ENCODE peak calls at places on chromosome 18, in four cellular contexts. Q is colonic mucosa, S is uterus, I is endodermal cell. U is an unnamed sample.

GRCh38 chr18:58603365-58604067 is 25.4 kb downstream of the ALPK2 start:
- DNase-seq in I (peak; percentile 75), Q (no peak), S (no peak), U (no peak)

GRCh38 chr18:48887294-48887904 is 63.4 kb downstream of the SMAD7 start:
- DNase-seq in I (no peak), Q (no peak), S (no peak), U (no peak)

GRCh38 chr18:5770176-5770575 is 125.1 kb downstream of the TMEM200C start:
- DNase-seq in I (no peak), S (no peak), Q (no peak), U (no peak)

GRCh38 chr18:48026216-48026615 is 95.8 kb upstream of the SMAD2 start:
- DNase-seq in S (no peak), I (no peak), Q (no peak), U (no peak)

GRCh38 chr18:58532972-58533371 is 95.9 kb downstream of the ALPK2 start:
- DNase-seq in S (no peak), Q (no peak), I (peak; percentile 46), U (no peak)

GRCh38 chr18:74496508-74497307 is 545 bp downstream of the CNDP2 start:
- DNase-seq in S (peak; percentile 41), I (peak; percentile 83), Q (peak; percentile 72), U (peak; percentile 68)

GRCh38 chr18:317618-318017 is 49.8 kb upstream of the THOC1 start:
- DNase-seq in I (no peak), Q (no peak), S (no peak), U (no peak)

GRCh38 chr18:35707674-35708073 is 126.1 kb downstream of the GALNT1 start:
- DNase-seq in Q (no peak), S (no peak), I (no peak), U (no peak)

GRCh38 chr18:7116001-7116831 is 1.4 kb downstream of the LAMA1 start:
- DNase-seq in S (no peak), Q (no peak), I (peak; percentile 77), U (no peak)

GRCh38 chr18:79853993-79854364 is 56.2 kb downstream of the KCNG2 start:
- DNase-seq in Q (peak; percentile 7), S (no peak), I (peak; percentile 44), U (no peak)

GRCh38 chr18:76974345-76974744 is 152.0 kb downstream of the ZNF236 start:
- DNase-seq in S (no peak), I (no peak), Q (no peak), U (no peak)

GRCh38 chr18:48996901-48997463 is 46.2 kb upstream of the SMAD7 start:
- DNase-seq in Q (no peak), I (peak; percentile 76), S (no peak), U (no peak)

GRCh38 chr18:79739440-79739778 is 58.3 kb upstream of the KCNG2 start:
- DNase-seq in I (no peak), Q (no peak), S (no peak), U (no peak)

GRCh38 chr18:70490008-70490933 is 201.4 kb downstream of the SOCS6 start:
- DNase-seq in S (no peak), I (peak; percentile 75), Q (peak; percentile 54), U (no peak)

GRCh38 chr18:14919666-14920065 is 171.7 kb downstream of the ANKRD30B start:
- DNase-seq in I (no peak), S (no peak), Q (peak; percentile 74), U (no peak)

GRCh38 chr18:77059294-77059916 is 73.2 kb downstream of the MBP start:
- DNase-seq in Q (no peak), S (no peak), I (peak; percentile 75), U (no peak)

GRCh38 chr18:25658476-25658875 is 306.5 kb upstream of the ZNF521 start:
- DNase-seq in I (no peak), Q (no peak), S (no peak), U (no peak)

GRCh38 chr18:25662247-25662646 is 310.3 kb upstream of the ZNF521 start:
- DNase-seq in I (no peak), Q (no peak), S (no peak), U (no peak)

DNA sequence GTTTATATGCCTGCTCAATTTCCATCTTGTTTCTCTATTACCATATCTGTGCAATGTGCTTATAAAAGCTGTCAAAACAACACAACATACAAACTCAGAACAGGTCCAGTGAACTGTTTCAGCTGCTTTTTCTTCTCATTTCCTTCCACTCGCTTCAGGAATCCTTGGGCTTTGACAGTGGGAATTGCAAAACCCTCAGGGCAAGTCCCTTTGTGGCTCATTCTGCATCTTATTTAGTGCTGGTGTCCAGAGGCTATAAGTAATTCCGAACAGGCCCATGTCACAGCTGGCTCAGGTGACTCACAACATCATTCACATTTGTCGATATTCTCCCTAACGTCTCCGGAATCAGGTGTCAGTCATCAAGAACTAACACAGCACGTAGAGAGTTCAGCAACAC is 309.9 kb upstream of the ZNF521 start:
- DNase-seq in Q (no peak), I (no peak), S (no peak), U (no peak)
- H3K4me3 ChIP-seq in Q (no peak overlapping the region), I (no peak overlapping the region), S (no peak overlapping the region), U (no peak overlapping the region)

DNA sequence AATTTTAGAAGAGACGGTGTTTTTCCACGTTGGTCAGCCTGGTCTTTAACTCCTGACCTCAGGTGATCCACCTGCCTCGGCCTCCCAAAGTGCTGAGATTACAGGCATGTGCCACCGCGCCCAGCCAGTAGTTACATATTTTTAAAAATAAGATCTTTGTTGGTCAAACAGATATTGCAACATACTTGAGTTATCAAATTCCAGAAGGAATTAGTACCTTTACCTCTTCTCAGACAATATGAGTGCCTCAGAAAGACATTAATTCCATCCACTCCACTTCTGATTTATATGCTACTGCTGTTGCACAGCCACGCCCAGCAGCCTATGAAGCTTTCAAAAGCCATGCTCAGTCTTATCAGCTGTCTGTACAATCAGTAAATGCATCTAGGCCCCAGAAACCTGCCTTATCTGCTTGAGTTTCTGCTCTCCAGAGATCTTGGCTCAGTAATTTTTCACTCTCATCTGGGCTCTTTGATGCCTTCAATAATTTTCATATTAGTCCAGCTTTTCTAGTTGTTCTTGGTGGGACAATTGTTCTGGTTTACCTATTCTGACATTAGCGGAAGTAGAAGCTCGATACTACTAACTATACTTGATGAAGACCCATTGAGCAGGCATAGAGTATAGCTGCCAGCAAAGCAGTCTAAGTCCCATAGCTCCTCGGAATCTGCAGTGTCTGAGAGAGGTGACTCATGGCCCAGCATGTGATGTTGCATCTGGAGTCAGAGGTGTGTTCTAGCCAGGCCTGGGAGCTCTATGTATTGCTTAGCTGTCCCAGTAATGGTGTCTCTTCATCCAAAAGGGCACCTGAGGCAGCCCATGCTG is 47.7 kb downstream of the MEX3C start:
- DNase-seq in S (no peak), I (no peak), Q (no peak), U (no peak)
- H3K27ac ChIP-seq in S (no peak overlapping the region), I (no peak overlapping the region), Q (no peak overlapping the region), U (no peak overlapping the region)

DNA sequence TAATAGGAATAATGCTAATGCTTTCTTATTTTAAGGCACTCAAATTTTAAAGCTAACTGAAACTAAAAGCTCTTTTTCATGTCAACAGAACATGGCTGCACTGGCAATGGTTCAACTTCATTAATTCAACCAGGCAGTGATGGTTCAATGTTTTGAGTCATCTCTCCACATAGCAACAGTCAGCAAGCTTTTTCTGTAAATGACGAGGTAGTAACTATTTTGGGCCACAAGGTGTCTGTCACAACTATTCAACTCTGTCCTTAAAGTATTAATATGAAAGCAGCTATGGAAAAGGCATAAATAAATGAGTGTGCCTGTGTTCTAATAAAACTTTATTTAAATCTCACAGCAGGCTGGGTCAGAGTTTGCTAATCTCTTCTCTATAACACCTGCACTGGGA is 1425.6 kb upstream of the PIK3C3 start:
- DNase-seq in S (no peak), Q (no peak), I (no peak), U (no peak)
- TF ChIP-seq CTCF in S (no peak), Q (no peak), I (peak; percentile 71), U (no peak)

GRCh38 chr18:23662309-23663263 is at the start of gene ANKRD29:
- DNase-seq in Q (peak; percentile 42), I (peak; percentile 80), S (peak; percentile 39), U (peak; percentile 53)
- H3K4me3 ChIP-seq in Q (peak within 1 kb of the TSS; percentile 47), I (peak within 1 kb of the TSS; percentile 65), S (peak within 1 kb of the TSS; percentile 59), U (peak within 1 kb of the TSS; percentile 81)

DNA sequence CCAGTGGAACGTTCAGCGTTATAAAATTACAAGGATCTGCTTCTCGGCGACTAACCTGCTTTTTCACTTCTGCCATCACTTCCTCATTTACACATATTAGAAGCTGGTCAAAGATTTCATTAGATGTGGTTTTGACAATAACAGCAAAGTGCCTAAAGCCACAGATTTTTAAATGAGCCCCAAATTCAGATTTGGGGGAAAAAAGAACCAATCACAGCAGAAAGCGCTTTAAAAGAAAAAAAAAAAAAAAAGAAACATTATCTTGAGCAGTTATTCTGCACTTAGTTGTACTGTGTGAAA is 167.4 kb downstream of the TCF4 start:
- DNase-seq in I (no peak), Q (no peak), S (no peak), U (no peak)
- H3K27ac ChIP-seq in I (peak overlapping the region; percentile 31), Q (peak overlapping the region; percentile 57), S (peak overlapping the region; percentile 77), U (peak overlapping the region; percentile 88)

GRCh38 chr18:75857558-75857957 is 430.1 kb upstream of the SMIM21 start:
- DNase-seq in S (no peak), Q (no peak), I (no peak), U (no peak)

GRCh38 chr18:75858754-75859153 is 431.3 kb upstream of the SMIM21 start:
- DNase-seq in I (no peak), S (no peak), Q (no peak), U (no peak)

GRCh38 chr18:75859533-75859932 is 432.0 kb upstream of the SMIM21 start:
- DNase-seq in S (no peak), I (no peak), Q (no peak), U (no peak)

GRCh38 chr18:75854808-75855207 is 427.3 kb upstream of the SMIM21 start:
- DNase-seq in S (no peak), I (no peak), Q (no peak), U (no peak)

DNA sequence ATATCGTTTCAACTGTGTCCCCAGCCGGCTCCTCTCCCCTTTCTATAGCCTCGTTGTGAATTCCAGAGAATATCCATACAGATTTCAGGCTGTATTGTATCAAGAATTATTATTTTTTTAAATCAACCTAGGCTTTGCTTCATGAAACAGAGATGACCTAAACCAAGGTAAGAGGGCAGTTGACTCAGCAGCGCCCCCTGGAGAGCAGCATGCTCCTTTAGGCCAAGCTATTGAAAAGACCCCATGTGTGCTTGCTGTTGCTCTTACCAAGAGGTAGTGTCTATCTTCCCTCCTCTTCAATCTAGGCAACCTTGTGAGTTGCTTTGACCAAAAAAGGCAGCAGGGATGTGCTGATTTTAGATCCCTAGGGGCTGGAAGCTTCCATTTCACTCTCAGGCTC is 426.7 kb upstream of the SMIM21 start:
- DNase-seq in Q (no peak), S (no peak), I (peak; percentile 80), U (no peak)
- TF ChIP-seq CTCF in Q (peak; percentile 29), S (no peak), I (peak; percentile 81), U (peak; percentile 27)

GRCh38 chr18:46756172-46756558 is 688 bp downstream of the ST8SIA5 start:
- DNase-seq in I (peak; percentile 71), Q (no peak), S (no peak), U (no peak)
- H3K4me3 ChIP-seq in I (no peak overlapping the region), Q (peak overlapping the region; percentile 7), S (no peak overlapping the region), U (peak overlapping the region; percentile 68)

U was measured in left ventricle myocardium inferior.